ENCODE peak calls at places on chromosomes 7 and 10, in seven cellular contexts. O, D, E, C, W, Y and N are unnamed samples.

GRCh38 chr7:111561659-111561908 is 708 bp downstream of the IMMP2L start:
- DNase-seq in O (no peak), D (no peak), E (no peak), C (no peak), W (no peak), Y (no peak), N (no peak)

GRCh38 chr7:149125189-149125863 is 798 bp downstream of the ZNF425 start:
- DNase-seq in O (no peak), D (peak), E (no peak), C (peak), W (no peak), Y (no peak), N (no peak)

GRCh38 chr10:63525021-63525420 is 3.8 kb downstream of the REEP3 start:
- DNase-seq in O (no peak), D (no peak), E (no peak), C (no peak), W (no peak), Y (no peak), N (no peak)

GRCh38 chr7:150973571-150974451 is 4.3 kb downstream of the KCNH2 start:
- DNase-seq in O (no peak), D (no peak), E (peak), C (no peak), W (no peak), Y (no peak), N (no peak)

GRCh38 chr10:61842755-61843497 is 58.6 kb upstream of the ARID5B start:
- DNase-seq in O (peak), D (peak), E (no peak), C (peak), W (no peak), Y (no peak), N (no peak)

GRCh38 chr7:138975343-138976104 is 5.7 kb downstream of the KIAA1549 start:
- DNase-seq in O (no peak), D (peak), E (no peak), C (no peak), W (no peak), Y (peak), N (no peak)

GRCh38 chr7:128867842-128868623 is 5.4 kb downstream of the ATP6V1F start:
- DNase-seq in O (no peak), D (peak), E (no peak), C (no peak), W (no peak), Y (peak), N (no peak)

GRCh38 chr7:43096875-43097274 is 15.6 kb upstream of the HECW1 start:
- DNase-seq in O (no peak), D (no peak), E (no peak), C (no peak), W (no peak), Y (no peak), N (no peak)

GRCh38 chr10:29841724-29842649 is 207.2 kb upstream of the SVIL start:
- DNase-seq in O (no peak), D (peak), E (no peak), C (no peak), W (no peak), Y (peak), N (no peak)

GRCh38 chr10:7410800-7411670 is at the start of gene SFMBT2:
- DNase-seq in O (peak), D (peak), E (peak), C (peak), W (peak), Y (peak), N (peak)

GRCh38 chr10:87845624-87846377 is 17.5 kb downstream of the KLLN start:
- DNase-seq in O (no peak), D (peak), E (no peak), C (peak), W (no peak), Y (no peak), N (no peak)

GRCh38 chr7:5701085-5701914 is 80.2 kb downstream of the RNF216 start:
- DNase-seq in O (no peak), D (no peak), E (peak), C (no peak), W (peak), Y (no peak), N (no peak)

GRCh38 chr10:60649485-60650271 is 128.6 kb upstream of the CDK1 start:
- DNase-seq in O (no peak), D (peak), E (no peak), C (no peak), W (no peak), Y (no peak), N (no peak)

GRCh38 chr10:11687357-11687771 is 54.8 kb upstream of the ECHDC3 start:
- DNase-seq in O (peak), D (peak), E (no peak), C (peak), W (no peak), Y (no peak), N (no peak)

GRCh38 chr10:132811891-132812481 is 26.0 kb upstream of the NKX6-2 start:
- DNase-seq in O (no peak), D (no peak), E (no peak), C (no peak), W (no peak), Y (no peak), N (no peak)

GRCh38 chr10:89627863-89628262 is 17.2 kb downstream of the PANK1 start:
- DNase-seq in O (no peak), D (no peak), E (no peak), C (no peak), W (no peak), Y (no peak), N (no peak)

GRCh38 chr7:104967595-104967994 is 46.4 kb upstream of the KMT2E start:
- DNase-seq in O (no peak), D (no peak), E (no peak), C (no peak), W (no peak), Y (no peak), N (no peak)

GRCh38 chr7:44286182-44286617 is 39.2 kb downstream of the CAMK2B start:
- DNase-seq in O (peak), D (peak), E (no peak), C (no peak), W (no peak), Y (peak), N (no peak)

GRCh38 chr7:143120696-143121405 is 11.0 kb upstream of the PIP start:
- DNase-seq in O (no peak), D (peak), E (no peak), C (no peak), W (no peak), Y (no peak), N (no peak)

GRCh38 chr10:13099144-13099665 is 758 bp upstream of the OPTN start:
- DNase-seq in O (peak), D (peak), E (peak), C (peak), W (peak), Y (peak), N (peak)

GRCh38 chr7:155247479-155248365 is 50.0 kb upstream of the INSIG1 start:
- DNase-seq in O (no peak), D (no peak), E (no peak), C (no peak), W (no peak), Y (no peak), N (no peak)

GRCh38 chr10:43943119-43943824 is 294.6 kb upstream of the ZNF32 start:
- DNase-seq in O (no peak), D (no peak), E (no peak), C (no peak), W (no peak), Y (no peak), N (no peak)

GRCh38 chr7:101519324-101520017 is 109.6 kb downstream of the MYL10 start:
- DNase-seq in O (no peak), D (no peak), E (no peak), C (no peak), W (no peak), Y (no peak), N (no peak)

GRCh38 chr7:134662871-134663205 is 16.2 kb downstream of the BPGM start:
- DNase-seq in O (no peak), D (no peak), E (no peak), C (no peak), W (no peak), Y (no peak), N (no peak)

GRCh38 chr7:72919256-72919775 is 5.6 kb upstream of the POM121 start:
- DNase-seq in O (peak), D (no peak), E (no peak), C (no peak), W (no peak), Y (no peak), N (no peak)
- H3K27ac ChIP-seq in O (no peak), D (no peak), E (no peak), C (no peak), W (no peak), Y (no peak), N (no peak)

GRCh38 chr10:14556285-14556956 is 218.3 kb downstream of the FAM107B start:
- DNase-seq in O (no peak), D (peak), E (no peak), C (no peak), W (peak), Y (no peak), N (no peak)

GRCh38 chr10:14554843-14555205 is 219.9 kb downstream of the FAM107B start:
- DNase-seq in O (no peak), D (no peak), E (no peak), C (peak), W (no peak), Y (no peak), N (no peak)

GRCh38 chr10:14554091-14554842 is 220.4 kb downstream of the FAM107B start:
- DNase-seq in O (no peak), D (peak), E (no peak), C (peak), W (peak), Y (no peak), N (no peak)

GRCh38 chr10:14557573-14557972 is 217.1 kb downstream of the FAM107B start:
- DNase-seq in O (no peak), D (no peak), E (no peak), C (no peak), W (no peak), Y (no peak), N (no peak)

GRCh38 chr10:14555806-14556205 is 218.9 kb downstream of the FAM107B start:
- DNase-seq in O (no peak), D (peak), E (no peak), C (no peak), W (no peak), Y (no peak), N (no peak)
- H3K27ac ChIP-seq in O (no peak), D (no peak), E (peak), C (no peak), W (no peak), Y (no peak), N (peak)

GRCh38 chr7:1270181-1270580 is 37.5 kb downstream of the UNCX start:
- DNase-seq in O (no peak), D (no peak), E (no peak), C (no peak), W (no peak), Y (no peak), N (no peak)

GRCh38 chr7:1267016-1267900 is 34.6 kb downstream of the UNCX start:
- DNase-seq in O (no peak), D (no peak), E (no peak), C (no peak), W (no peak), Y (no peak), N (no peak)

GRCh38 chr7:1268076-1268815 is 35.6 kb downstream of the UNCX start:
- DNase-seq in O (no peak), D (no peak), E (no peak), C (no peak), W (no peak), Y (no peak), N (no peak)

GRCh38 chr7:1269336-1269890 is 36.7 kb downstream of the UNCX start:
- DNase-seq in O (no peak), D (no peak), E (no peak), C (no peak), W (no peak), Y (no peak), N (no peak)

GRCh38 chr7:1268866-1269265 is 36.2 kb downstream of the UNCX start:
- DNase-seq in O (no peak), D (no peak), E (no peak), C (no peak), W (no peak), Y (no peak), N (no peak)
- H3K27ac ChIP-seq in O (no peak), D (no peak), E (no peak), C (no peak), W (no peak), Y (no peak), N (no peak)

DNA sequence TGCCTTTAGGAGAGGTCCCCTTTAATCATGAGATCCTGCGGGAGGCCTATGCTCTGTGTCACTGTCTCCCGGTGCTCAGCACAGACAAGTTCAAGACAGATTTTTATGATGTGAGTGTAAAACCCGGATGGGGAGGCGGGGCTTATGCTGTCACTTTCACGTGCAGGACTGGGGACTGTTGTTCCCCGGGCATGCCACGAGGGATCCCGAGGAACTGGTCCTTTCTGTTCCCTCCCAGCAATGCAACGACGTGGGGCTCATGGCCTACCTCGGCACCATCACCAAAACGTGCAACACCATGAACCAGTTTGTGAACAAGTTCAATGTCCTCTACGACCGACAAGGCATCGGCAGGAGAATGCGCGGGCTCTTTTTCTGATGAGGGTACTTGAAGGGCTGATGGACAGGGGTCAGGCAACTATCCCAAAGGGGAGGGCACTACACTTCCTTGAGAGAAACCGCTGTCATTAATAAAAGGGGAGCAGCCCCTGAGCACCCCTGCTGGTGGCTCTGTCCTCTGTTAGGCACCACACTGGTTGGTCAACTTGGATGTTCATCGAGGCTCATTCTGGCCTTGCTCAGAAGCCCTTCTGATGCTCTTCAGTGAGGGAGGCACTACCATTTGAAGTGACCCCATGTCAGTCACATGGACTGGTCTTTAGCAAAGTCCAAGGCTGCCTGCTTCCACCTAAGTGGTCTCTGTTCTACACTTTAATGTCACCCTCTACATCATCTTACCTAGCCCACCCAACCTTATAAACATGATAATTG is 2.8 kb downstream of the COPS6 start:
- DNase-seq in O (no peak), D (peak), E (no peak), C (no peak), W (no peak), Y (peak), N (no peak)
- H3K27ac ChIP-seq in O (no peak), D (no peak), E (no peak), C (peak), W (no peak), Y (peak), N (no peak)

DNA sequence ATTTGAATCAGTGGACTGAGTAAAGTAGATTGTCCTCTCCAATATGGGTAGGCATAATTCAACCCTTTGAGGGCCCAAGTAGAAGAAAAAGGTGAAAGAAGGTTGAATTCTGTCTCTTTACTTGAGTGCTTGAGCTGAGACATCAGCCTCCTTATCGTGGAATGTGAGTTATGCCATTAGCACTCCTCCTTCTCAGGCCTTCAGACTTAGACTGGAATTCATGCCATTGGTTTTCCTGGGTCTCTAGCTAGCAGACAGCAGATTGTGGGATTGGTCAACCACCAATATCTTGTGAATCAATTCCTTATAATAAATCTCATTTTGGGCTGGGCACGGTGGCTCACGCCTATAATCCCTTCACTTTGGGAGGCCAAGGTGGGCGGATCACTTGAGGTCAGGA is 89.2 kb downstream of the CUL2 start:
- DNase-seq in O (no peak), D (peak), E (no peak), C (no peak), W (no peak), Y (no peak), N (no peak)
- H3K27ac ChIP-seq in O (no peak), D (no peak), E (no peak), C (no peak), W (no peak), Y (no peak), N (no peak)

DNA sequence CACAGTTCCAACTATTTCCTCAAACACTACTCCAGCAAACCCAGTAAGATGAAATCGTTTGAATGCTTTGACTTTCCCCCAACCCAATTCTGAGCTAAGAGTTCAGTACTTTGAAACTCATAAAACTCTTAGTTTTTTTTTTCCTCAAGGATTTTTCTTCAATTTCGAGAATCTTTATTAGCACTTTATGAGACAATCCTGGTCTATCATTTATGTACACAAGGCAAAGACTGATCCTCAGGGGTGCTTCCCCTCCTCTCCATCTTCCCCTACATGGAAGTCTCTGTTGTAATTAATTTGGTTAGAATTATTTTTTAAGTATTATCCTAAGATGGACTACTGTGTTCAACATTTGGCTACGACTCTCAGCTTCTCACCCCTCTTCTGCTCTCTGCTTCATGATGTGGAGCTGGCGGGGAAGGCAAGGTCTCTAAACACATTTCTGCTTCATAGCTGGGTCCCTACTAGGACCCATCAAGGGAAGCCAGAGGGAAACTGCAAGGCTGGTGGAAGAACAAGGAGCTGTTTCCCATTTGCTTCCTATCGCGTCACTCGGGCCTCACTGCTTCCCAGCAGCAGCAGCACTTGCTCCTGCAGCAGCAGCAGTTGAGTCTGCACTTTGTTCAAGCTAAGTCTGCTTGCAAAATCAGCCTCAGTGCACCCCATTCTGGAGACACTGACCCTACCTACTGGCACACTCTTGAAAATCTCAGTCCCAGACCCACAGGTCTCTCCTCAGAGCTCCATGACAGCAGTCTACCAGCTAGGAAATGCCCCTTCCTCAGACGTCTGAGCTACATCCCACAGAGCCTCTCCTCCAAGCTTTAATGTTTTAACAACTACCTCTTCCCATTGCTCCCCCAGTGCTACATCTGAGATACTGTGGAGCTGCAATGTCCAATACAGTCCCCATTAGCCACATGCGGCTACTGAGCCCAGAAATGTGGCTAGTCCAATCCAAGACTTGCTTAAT is 90.0 kb downstream of the CHCHD3 start:
- DNase-seq in O (no peak), D (peak), E (no peak), C (no peak), W (no peak), Y (peak), N (peak)
- H3K27ac ChIP-seq in O (no peak), D (no peak), E (no peak), C (no peak), W (no peak), Y (no peak), N (no peak)